ENCODE peak calls at places on chromosomes 2 and 18, in nine cellular contexts. B is AG09319; Q is mesothelial cell of epicardium; I is psoas muscle; F is esophagus muscularis mucosa; T is transverse colon; S is CD4-positive, alpha-beta T cell; H is thyroid gland; Y is IMR-90. G is an unnamed sample.

GRCh38 chr18:58373486-58373885 is 255.4 kb downstream of the ALPK2 start:
- DNase-seq in I (no peak), B (no peak), F (peak), H (no peak), Q (no peak), S (no peak), T (no peak), Y (no peak), G (no peak)

GRCh38 chr2:134319581-134320246 is 65.8 kb downstream of the MGAT5 start:
- DNase-seq in Y (no peak), H (no peak), F (no peak), I (no peak), T (no peak), Q (no peak), B (no peak), S (no peak), G (no peak)

GRCh38 chr2:85831735-85832134 is 57.1 kb downstream of the ST3GAL5 start:
- DNase-seq in H (no peak), I (no peak), Y (no peak), T (no peak), F (peak), B (no peak), S (no peak), Q (no peak), G (no peak)

GRCh38 chr18:8943900-8944870 is 158.3 kb upstream of the NDUFV2 start:
- DNase-seq in T (no peak), H (no peak), F (no peak), S (no peak), Y (peak), Q (no peak), B (no peak), I (no peak), G (no peak)

GRCh38 chr2:224711859-224712258 is 4.3 kb downstream of the CCDC195 start:
- DNase-seq in Q (no peak), T (no peak), I (no peak), H (no peak), Y (no peak), S (no peak), F (no peak), B (no peak), G (no peak)

GRCh38 chr2:197674546-197674945 is 841 bp downstream of the RFTN2 start:
- DNase-seq in H (no peak), B (no peak), T (no peak), Q (no peak), F (no peak), Y (peak), S (no peak), I (no peak), G (no peak)

GRCh38 chr18:59779979-59780378 is 82.8 kb upstream of the CCBE1 start:
- DNase-seq in Q (no peak), H (no peak), S (no peak), F (no peak), Y (peak), B (no peak), T (no peak), I (no peak), G (no peak)

GRCh38 chr2:172200495-172201085 is 97.9 kb upstream of the DLX2 start:
- DNase-seq in H (no peak), S (no peak), B (peak), Y (peak), Q (no peak), I (no peak), T (no peak), F (no peak), G (no peak)

GRCh38 chr18:9403795-9404564 is 69.4 kb downstream of the TWSG1 start:
- DNase-seq in H (no peak), I (peak), F (no peak), B (no peak), S (no peak), T (no peak), Y (peak), Q (no peak), G (no peak)

GRCh38 chr2:169808211-169808610 is 9.5 kb downstream of the SSB start:
- DNase-seq in I (no peak), F (no peak), T (no peak), H (no peak), Y (peak), Q (no peak), B (no peak), S (no peak), G (no peak)

GRCh38 chr2:211899871-211900482 is 638.6 kb downstream of the ERBB4 start:
- DNase-seq in F (no peak), B (no peak), T (no peak), Y (no peak), S (no peak), H (no peak), Q (no peak), I (no peak), G (no peak)

GRCh38 chr2:239926587-239927234 is 98.4 kb downstream of the NDUFA10 start:
- DNase-seq in F (no peak), Y (peak), T (no peak), B (no peak), H (no peak), S (no peak), Q (no peak), I (no peak), G (no peak)

GRCh38 chr2:215921884-215922283 is 91.5 kb downstream of the MREG start:
- DNase-seq in T (no peak), Q (no peak), H (no peak), Y (peak), S (no peak), I (peak), F (peak), B (peak), G (no peak)

GRCh38 chr18:53639696-53640095 is 584.8 kb downstream of the MBD2 start:
- DNase-seq in Q (no peak), S (no peak), Y (no peak), F (no peak), I (no peak), T (no peak), H (no peak), B (no peak), G (no peak)

GRCh38 chr18:21826196-21826595 is 85.6 kb downstream of the MIB1 start:
- DNase-seq in S (no peak), F (no peak), T (no peak), I (no peak), H (no peak), B (peak), Y (peak), Q (no peak), G (no peak)

GRCh38 chr2:237474931-237475703 is 11.9 kb upstream of the MLPH start:
- DNase-seq in Y (peak), Q (peak), F (no peak), B (no peak), H (peak), I (peak), S (peak), T (peak), G (peak)

GRCh38 chr2:229419158-229419557 is 148.1 kb upstream of the PID1 start:
- DNase-seq in S (no peak), F (no peak), Y (no peak), Q (no peak), T (no peak), B (peak), I (no peak), H (no peak), G (no peak)

GRCh38 chr2:30293303-30293912 is 62.1 kb downstream of the LBH start:
- DNase-seq in Y (peak), Q (no peak), T (no peak), I (no peak), F (no peak), B (peak), S (no peak), H (peak), G (no peak)

GRCh38 chr2:174844295-174844708 is 80.0 kb upstream of the CHRNA1 start:
- DNase-seq in T (no peak), Q (no peak), B (no peak), S (no peak), I (no peak), Y (no peak), H (no peak), F (no peak), G (no peak)

GRCh38 chr2:232928564-232929302 is 58.7 kb downstream of the SNORC start:
- DNase-seq in H (peak), F (no peak), T (no peak), Q (no peak), I (no peak), Y (no peak), B (no peak), S (no peak), G (peak)

GRCh38 chr2:95298471-95299111 is 1.4 kb downstream of the KCNIP3 start:
- DNase-seq in F (no peak), T (no peak), H (no peak), S (no peak), Y (no peak), Q (no peak), B (no peak), I (no peak), G (no peak)

GRCh38 chr2:174024524-174025270 is 59.5 kb upstream of the SP3 start:
- DNase-seq in T (peak), I (peak), B (peak), Q (no peak), H (peak), S (no peak), Y (peak), F (no peak), G (no peak)

DNA sequence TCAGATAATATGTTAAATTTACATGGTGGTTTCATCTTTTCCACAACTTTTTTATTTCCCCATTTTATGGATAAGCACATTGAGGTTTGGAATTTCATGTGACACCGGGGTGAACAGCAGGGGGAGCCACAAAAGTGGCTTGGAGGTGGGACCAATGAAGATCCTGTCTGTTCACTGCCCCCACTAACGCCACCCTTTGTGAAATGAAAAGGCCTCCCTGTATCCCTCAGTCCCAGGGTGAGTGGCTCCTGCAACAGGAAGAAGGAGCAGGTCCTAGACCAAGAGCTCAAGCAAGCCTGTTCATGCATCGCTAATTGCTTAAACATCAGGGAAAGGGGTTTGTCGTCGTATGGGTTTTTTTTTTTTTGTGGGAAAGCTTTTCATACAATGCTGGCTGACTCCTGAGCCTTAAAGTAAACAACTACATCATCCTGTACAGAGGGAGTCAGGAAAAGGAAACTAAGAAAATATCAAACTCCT is 267.8 kb upstream of the EPAS1 start:
- DNase-seq in Y (peak), H (no peak), F (no peak), Q (no peak), I (no peak), T (no peak), S (no peak), B (peak), G (no peak)
- TF ChIP-seq CTCF in Y (peak), H (no peak), F (no peak), Q (no peak), I (no peak), T (no peak), S (no peak), B (peak), G (peak)

DNA sequence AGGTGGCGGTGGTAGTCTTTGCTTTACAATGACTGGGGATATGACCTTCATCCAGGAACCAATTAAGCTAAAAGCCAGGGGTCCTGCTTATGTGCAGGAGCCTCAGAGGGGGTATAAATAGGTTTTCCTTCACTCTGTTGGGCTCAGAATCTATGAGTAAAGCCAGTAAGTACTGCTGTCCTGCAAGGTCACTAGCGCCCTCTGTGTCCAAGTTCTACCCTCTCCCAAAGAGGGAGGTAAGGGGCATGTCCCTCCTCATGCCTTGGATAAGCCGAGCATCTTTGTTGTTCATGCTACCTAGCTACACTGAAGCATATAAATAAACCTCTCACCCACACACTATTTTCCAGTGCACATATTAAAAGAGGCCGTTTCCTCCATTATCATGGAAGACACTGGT is 79.4 kb downstream of the SPRED2 start:
- DNase-seq in B (no peak), Q (no peak), F (peak), Y (no peak), T (no peak), I (no peak), H (no peak), S (no peak), G (no peak)
- TF ChIP-seq CTCF in B (no peak), Q (no peak), F (no peak), Y (no peak), T (no peak), I (no peak), H (no peak), S (no peak), G (no peak)

GRCh38 chr2:206328979-206329378 is 54.5 kb downstream of the ZDBF2 start:
- DNase-seq in Q (no peak), Y (no peak), S (no peak), F (no peak), B (no peak), I (no peak), T (no peak), H (no peak), G (no peak)

GRCh38 chr2:206323033-206323432 is 48.6 kb downstream of the ZDBF2 start:
- DNase-seq in T (no peak), F (no peak), B (no peak), I (no peak), H (no peak), S (no peak), Q (no peak), Y (no peak), G (no peak)

GRCh38 chr2:206324869-206325268 is 50.4 kb downstream of the ZDBF2 start:
- DNase-seq in H (no peak), S (no peak), I (no peak), B (no peak), Q (no peak), Y (no peak), F (no peak), T (no peak), G (no peak)

GRCh38 chr2:206323486-206323885 is 49.0 kb downstream of the ZDBF2 start:
- DNase-seq in B (no peak), F (no peak), H (no peak), Q (no peak), I (no peak), Y (no peak), T (no peak), S (no peak), G (no peak)
- TF ChIP-seq CTCF in B (no peak), F (no peak), H (no peak), Q (no peak), I (no peak), Y (no peak), T (no peak), S (no peak), G (no peak)

DNA sequence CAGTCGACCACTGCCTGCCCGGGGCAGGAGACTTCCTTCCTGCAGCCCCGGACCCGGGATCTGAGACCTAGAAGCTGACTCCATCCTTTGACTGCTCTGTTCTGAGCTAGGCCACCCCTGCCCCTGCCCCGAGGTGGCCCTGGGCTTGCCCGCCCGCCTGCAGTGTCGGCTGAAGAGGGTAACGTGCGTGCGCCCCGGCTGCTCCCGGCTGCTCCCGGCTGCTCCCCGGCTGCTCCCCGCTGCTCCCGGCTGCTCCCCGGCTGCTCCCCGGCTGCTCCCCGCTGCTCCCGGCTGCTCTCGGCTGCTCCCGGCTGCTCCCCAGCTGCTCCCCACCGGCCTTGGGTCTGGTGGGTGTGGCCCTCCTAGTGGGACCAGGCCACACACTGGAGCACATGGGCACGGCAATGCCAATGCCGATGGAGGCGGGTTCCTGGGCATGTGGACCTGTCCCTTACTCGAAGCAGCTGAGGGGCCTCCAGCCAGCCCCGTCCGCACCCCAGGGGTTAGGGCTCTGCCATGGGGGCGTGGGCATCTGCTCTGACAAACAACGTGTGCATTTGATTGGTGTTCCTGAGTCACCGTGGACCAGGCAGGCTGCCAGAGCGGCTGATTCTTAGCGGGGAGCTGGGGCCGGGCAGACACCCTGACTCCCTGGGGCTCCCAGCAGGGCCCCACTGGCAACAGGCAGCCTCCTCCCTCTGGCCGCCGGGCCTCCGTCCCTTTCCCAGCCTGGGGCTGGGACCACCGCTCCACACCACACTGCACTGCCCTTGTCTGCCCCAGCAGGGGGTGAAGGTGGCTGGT is 2.0 kb upstream of the GAL3ST2 start:
- DNase-seq in Y (peak), B (no peak), F (no peak), I (no peak), S (no peak), H (no peak), Q (no peak), T (peak), G (no peak)
- TF ChIP-seq CTCF in Y (no peak), B (no peak), F (no peak), I (no peak), S (no peak), H (no peak), Q (no peak), T (no peak), G (no peak)

DNA sequence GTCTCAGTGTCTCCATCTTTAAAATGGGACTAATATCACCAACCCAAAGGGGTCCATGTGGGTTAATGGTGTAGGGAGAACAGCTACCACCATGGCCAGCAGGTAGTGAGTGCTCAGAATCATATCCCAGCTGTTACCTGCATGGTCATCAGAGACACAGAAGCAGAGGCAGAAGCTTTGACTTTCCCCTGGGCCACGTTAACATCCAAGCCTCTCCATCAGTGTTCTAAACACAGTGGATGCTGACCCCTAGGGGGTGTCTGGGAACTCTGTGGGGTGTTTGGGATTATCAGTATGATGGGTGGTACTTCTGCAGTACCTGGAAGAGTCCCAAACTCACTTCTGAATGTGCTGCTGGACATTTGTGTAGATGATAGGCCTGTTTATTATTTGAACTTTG is 93.6 kb downstream of the GYPC start:
- DNase-seq in H (no peak), Q (no peak), B (no peak), Y (peak), S (no peak), F (peak), T (no peak), I (no peak), G (no peak)
- TF ChIP-seq CTCF in H (no peak), Q (no peak), B (peak), Y (peak), S (peak), F (no peak), T (no peak), I (peak), G (no peak)